ENCODE peak calls at places on chromosome 1, in six cellular contexts. One of them, this sample, is unnamed.

GRCh38 chr1:107529511-107530149 is 388.8 kb downstream of the NTNG1 start:
- DNase-seq in colonic mucosa: peak; percentile 32
- DNase-seq in Kasumi-1: peak; percentile 76
- DNase-seq in left cardiac atrium: no peak
- DNase-seq in COR-L47: peak; percentile 60
- DNase-seq in NCI-H1436: peak; percentile 25
- DNase-seq in this sample: peak; percentile 22

GRCh38 chr1:107782192-107782845 is 182.7 kb downstream of the VAV3 start:
- DNase-seq in Kasumi-1: peak; percentile 64
- DNase-seq in left cardiac atrium: no peak
- DNase-seq in NCI-H1436: peak; percentile 49
- DNase-seq in colonic mucosa: peak; percentile 50
- DNase-seq in COR-L47: peak; percentile 29
- DNase-seq in this sample: no peak

GRCh38 chr1:145994391-145995120 is 1.8 kb downstream of the TXNIP start:
- DNase-seq in colonic mucosa: no peak
- DNase-seq in Kasumi-1: peak; percentile 29
- DNase-seq in COR-L47: no peak
- DNase-seq in NCI-H1436: no peak
- DNase-seq in left cardiac atrium: no peak
- DNase-seq in this sample: peak; percentile 78

GRCh38 chr1:182791464-182792179 is 2.0 kb downstream of the NPL start:
- DNase-seq in COR-L47: no peak
- DNase-seq in NCI-H1436: no peak
- DNase-seq in colonic mucosa: no peak
- DNase-seq in left cardiac atrium: no peak
- DNase-seq in Kasumi-1: no peak
- DNase-seq in this sample: no peak

GRCh38 chr1:224689354-224689753 is 73.2 kb downstream of the CNIH3 start:
- DNase-seq in COR-L47: no peak
- DNase-seq in left cardiac atrium: no peak
- DNase-seq in colonic mucosa: no peak
- DNase-seq in NCI-H1436: no peak
- DNase-seq in Kasumi-1: no peak
- DNase-seq in this sample: no peak

GRCh38 chr1:53127546-53127945 is 14.9 kb downstream of the SLC1A7 start:
- DNase-seq in left cardiac atrium: no peak
- DNase-seq in colonic mucosa: no peak
- DNase-seq in Kasumi-1: no peak
- DNase-seq in COR-L47: no peak
- DNase-seq in NCI-H1436: no peak
- DNase-seq in this sample: peak; percentile 27

GRCh38 chr1:19377812-19378718 is 65.9 kb downstream of the SLC66A1 start:
- DNase-seq in colonic mucosa: no peak
- DNase-seq in Kasumi-1: no peak
- DNase-seq in COR-L47: no peak
- DNase-seq in NCI-H1436: no peak
- DNase-seq in left cardiac atrium: no peak
- DNase-seq in this sample: no peak

GRCh38 chr1:179814513-179814838 is 63.1 kb downstream of the TOR1AIP2 start:
- DNase-seq in COR-L47: no peak
- DNase-seq in Kasumi-1: peak; percentile 85
- DNase-seq in colonic mucosa: no peak
- DNase-seq in NCI-H1436: no peak
- DNase-seq in left cardiac atrium: peak; percentile 80
- DNase-seq in this sample: no peak

GRCh38 chr1:68720476-68720875 is 223.6 kb upstream of the DEPDC1 start:
- DNase-seq in left cardiac atrium: no peak
- DNase-seq in colonic mucosa: no peak
- DNase-seq in COR-L47: no peak
- DNase-seq in NCI-H1436: no peak
- DNase-seq in Kasumi-1: no peak
- DNase-seq in this sample: no peak